ENCODE peak calls at places on chromosomes 16 and 17, in eight cellular contexts. N is neuronal stem cell; I is stimulated activated CD4-positive, alpha-beta T cell treated with anti-CD3 and anti-CD28 coated beads, Interleukin-1b, Interleukin-23, amount 100 ng/mL, for 48 hours; K is cerebellum; Q is HCEC 1CT; Z is mesenteric fat pad; L is neural crest cell; V is ovary. W is an unnamed sample.

GRCh38 chr16:14013145-14013570 is 58.0 kb upstream of the MRTFB start:
- DNase-seq in Q (no peak), I (no peak), N (no peak), L (no peak), K (no peak), Z (peak), V (no peak), W (no peak)

GRCh38 chr17:32490101-32490482 is 3.3 kb downstream of the CDK5R1 start:
- DNase-seq in Z (no peak), L (no peak), Q (no peak), I (peak), V (no peak), K (no peak), N (no peak), W (no peak)

GRCh38 chr16:84790291-84790690 is 29.5 kb upstream of the CRISPLD2 start:
- DNase-seq in K (no peak), Z (no peak), L (no peak), N (no peak), Q (no peak), V (peak), I (no peak), W (no peak)

GRCh38 chr16:72878301-72879269 is 169.3 kb downstream of the ZFHX3 start:
- DNase-seq in I (no peak), Z (no peak), Q (no peak), V (no peak), K (no peak), N (no peak), L (no peak), W (no peak)

GRCh38 chr16:55203570-55203969 is 120.4 kb upstream of the IRX6 start:
- DNase-seq in I (no peak), Z (no peak), L (no peak), V (no peak), N (no peak), K (no peak), Q (no peak), W (no peak)

GRCh38 chr16:69709456-69710084 is 16.8 kb downstream of the NQO1 start:
- DNase-seq in Q (peak), L (no peak), V (no peak), Z (no peak), N (peak), I (no peak), K (peak), W (no peak)

GRCh38 chr17:60524463-60525346 is 1.3 kb downstream of the APPBP2 start:
- DNase-seq in K (no peak), Z (no peak), V (no peak), I (no peak), N (no peak), Q (peak), L (no peak), W (no peak)

GRCh38 chr17:32976131-32976530 is 15.5 kb upstream of the SPACA3 start:
- DNase-seq in I (no peak), K (no peak), N (no peak), L (no peak), Z (no peak), Q (no peak), V (no peak), W (no peak)

GRCh38 chr16:85369741-85370528 is 243.2 kb upstream of the GSE1 start:
- DNase-seq in Z (no peak), L (peak), K (peak), Q (no peak), I (peak), V (no peak), N (peak), W (peak)

GRCh38 chr17:9138161-9138717 is 116.9 kb downstream of the NTN1 start:
- DNase-seq in K (no peak), V (no peak), Q (no peak), I (no peak), N (no peak), Z (no peak), L (no peak), W (no peak)

GRCh38 chr17:77959216-77959925 is 868 bp downstream of the TNRC6C start:
- DNase-seq in I (peak), Q (no peak), N (no peak), K (peak), Z (no peak), L (no peak), V (peak), W (peak)

GRCh38 chr16:3094289-3095027 is 4.6 kb downstream of the ZSCAN10 start:
- DNase-seq in V (no peak), N (no peak), I (peak), Q (peak), L (no peak), Z (no peak), K (no peak), W (peak)